ENCODE peak calls at places on chromosomes 13 and 19, in six cellular contexts. F, P, W, K, J and Q are unnamed samples.
A peak's percentile ranks its signal among the peaks of the same experiment; 100 is the strongest.

GRCh38 chr19:44875666-44876418 is 15.2 kb upstream of the TOMM40 start:
- DNase-seq in F (no peak), P (no peak), W (no peak), K (no peak), J (no peak), Q (no peak)

GRCh38 chr13:113145496-113145895 is 13.0 kb upstream of the PROZ start:
- DNase-seq in F (no peak), P (no peak), W (no peak), K (no peak), J (no peak), Q (no peak)

GRCh38 chr13:110471156-110471832 is 90.2 kb downstream of the RAB20 start:
- DNase-seq in F (no peak), P (no peak), W (no peak), K (no peak), J (no peak), Q (no peak)

GRCh38 chr19:48206402-48207093 is 36.1 kb downstream of the ZSWIM9 start:
- DNase-seq in F (no peak), P (no peak), W (no peak), K (no peak), J (no peak), Q (no peak)

GRCh38 chr13:72839831-72840426 is 58.0 kb downstream of the PIBF1 start:
- DNase-seq in F (peak; percentile 22), P (peak; percentile 47), W (no peak), K (peak; percentile 3), J (peak; percentile 56), Q (no peak)

GRCh38 chr13:36418022-36418805 is 14.1 kb upstream of the CCNA1 start:
- DNase-seq in F (no peak), P (no peak), W (no peak), K (peak; percentile 32), J (no peak), Q (no peak)

GRCh38 chr13:33401238-33401637 is 115.7 kb upstream of the STARD13 start:
- DNase-seq in F (no peak), P (no peak), W (no peak), K (no peak), J (no peak), Q (no peak)

GRCh38 chr13:96781141-96781540 is 213.1 kb downstream of the OXGR1 start:
- DNase-seq in F (no peak), P (no peak), W (no peak), K (no peak), J (no peak), Q (no peak)

GRCh38 chr13:28622286-28622685 is 36.6 kb upstream of the POMP start:
- DNase-seq in F (no peak), P (no peak), W (no peak), K (no peak), J (no peak), Q (no peak)

GRCh38 chr19:33456076-33456844 is 65.3 kb downstream of the PEPD start:
- DNase-seq in F (no peak), P (no peak), W (no peak), K (no peak), J (no peak), Q (no peak)

GRCh38 chr13:23547000-23547590 is 23.1 kb upstream of the TNFRSF19 start:
- DNase-seq in F (no peak), P (no peak), W (peak; percentile 19), K (no peak), J (no peak), Q (no peak)

GRCh38 chr13:95623141-95623540 is 21.4 kb downstream of the DZIP1 start:
- DNase-seq in F (no peak), P (no peak), W (no peak), K (no peak), J (no peak), Q (no peak)

GRCh38 chr19:29872224-29872731 is 60.5 kb downstream of the CCNE1 start:
- DNase-seq in F (peak; percentile 48), P (no peak), W (no peak), K (no peak), J (no peak), Q (no peak)

GRCh38 chr13:112457485-112457884 is 81.3 kb downstream of the SPACA7 start:
- DNase-seq in F (no peak), P (no peak), W (no peak), K (no peak), J (no peak), Q (no peak)

GRCh38 chr13:41827507-41828213 is 133.2 kb downstream of the VWA8 start:
- DNase-seq in F (no peak), P (peak; percentile 39), W (no peak), K (no peak), J (no peak), Q (no peak)

GRCh38 chr13:81987677-81988357 is 1646.9 kb upstream of the SPRY2 start:
- DNase-seq in F (no peak), P (no peak), W (no peak), K (no peak), J (no peak), Q (peak; percentile 75)

GRCh38 chr13:84137292-84137691 is 255.0 kb upstream of the SLITRK1 start:
- DNase-seq in F (no peak), P (no peak), W (no peak), K (peak; percentile 64), J (no peak), Q (no peak)

GRCh38 chr19:1624458-1624857 is 19.2 kb upstream of the UQCR11 start:
- DNase-seq in F (peak; percentile 71), P (peak; percentile 43), W (peak; percentile 49), K (no peak), J (peak; percentile 14), Q (peak; percentile 59)

GRCh38 chr19:36963262-36963661 is 47.1 kb downstream of the ZNF568 start:
- DNase-seq in F (no peak), P (no peak), W (no peak), K (no peak), J (no peak), Q (no peak)

GRCh38 chr13:23621316-23621645 is 51.1 kb downstream of the TNFRSF19 start:
- DNase-seq in F (no peak), P (no peak), W (no peak), K (no peak), J (peak; percentile 20), Q (no peak)

GRCh38 chr19:47848425-47848824 is 10.6 kb upstream of the TPRX2 start:
- DNase-seq in F (no peak), P (no peak), W (no peak), K (no peak), J (no peak), Q (no peak)

GRCh38 chr19:45213031-45213430 is 32.2 kb downstream of the EXOC3L2 start:
- DNase-seq in F (peak; percentile 52), P (no peak), W (no peak), K (no peak), J (no peak), Q (no peak)

GRCh38 chr19:54312011-54312410 is 955 bp downstream of the LILRA5 start:
- DNase-seq in F (no peak), P (no peak), W (no peak), K (no peak), J (no peak), Q (no peak)

GRCh38 chr13:39038569-39038898 is 278 bp downstream of the NHLRC3 start:
- DNase-seq in F (no peak), P (no peak), W (no peak), K (no peak), J (peak; percentile 17), Q (no peak)

GRCh38 chr13:35346494-35346893 is 130.0 kb downstream of the MAB21L1 start:
- DNase-seq in F (no peak), P (no peak), W (no peak), K (no peak), J (no peak), Q (no peak)

GRCh38 chr13:65901723-65902122 is 1328.4 kb downstream of the PCDH9 start:
- DNase-seq in F (no peak), P (no peak), W (no peak), K (no peak), J (no peak), Q (no peak)

GRCh38 chr19:34480971-34481821 is at the start of gene WTIP:
- DNase-seq in F (no peak), P (peak; percentile 18), W (no peak), K (no peak), J (peak; percentile 62), Q (peak; percentile 64)

GRCh38 chr13:50461189-50461588 is 382.3 kb downstream of the DLEU7 start:
- DNase-seq in F (no peak), P (no peak), W (no peak), K (no peak), J (no peak), Q (no peak)

GRCh38 chr19:33390120-33390907 is 16.8 kb downstream of the CEBPG start:
- DNase-seq in F (no peak), P (no peak), W (no peak), K (no peak), J (no peak), Q (no peak)

GRCh38 chr19:38949580-38950367 is 19.0 kb downstream of the MRPS12 start:
- DNase-seq in F (peak; percentile 52), P (no peak), W (peak; percentile 87), K (no peak), J (no peak), Q (peak; percentile 74)

GRCh38 chr19:54952591-54953344 is 5.4 kb upstream of the NLRP7 start:
- DNase-seq in F (no peak), P (no peak), W (no peak), K (no peak), J (no peak), Q (no peak)

DNA sequence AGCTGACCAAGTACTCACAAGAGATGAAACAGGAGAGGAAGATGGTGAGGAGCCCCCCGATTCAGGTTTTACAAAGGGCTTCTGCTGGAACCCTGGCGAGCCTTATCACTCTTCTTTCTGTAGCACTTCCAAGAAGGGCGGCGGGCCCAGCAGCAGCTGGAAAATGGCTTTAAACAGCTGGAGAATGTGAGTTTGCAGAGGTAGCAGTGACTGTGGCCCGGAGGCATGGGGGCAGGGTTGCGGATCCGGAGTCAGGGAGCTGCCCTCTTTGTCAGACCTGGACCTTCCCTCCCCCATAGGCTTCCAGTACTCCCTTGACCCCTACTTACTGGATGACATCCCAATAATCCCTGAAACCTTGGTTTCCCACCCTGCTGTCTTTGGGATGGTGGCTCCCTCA is 3.6 kb downstream of the TRIP10 start:
- DNase-seq in F (no peak), P (no peak), W (no peak), K (no peak), J (no peak), Q (no peak)
- H3K4me3 ChIP-seq in F (no peak overlapping the region), P (no peak overlapping the region), W (no peak overlapping the region), K (no peak overlapping the region), J (no peak overlapping the region), Q (peak overlapping the region; percentile 12)

DNA sequence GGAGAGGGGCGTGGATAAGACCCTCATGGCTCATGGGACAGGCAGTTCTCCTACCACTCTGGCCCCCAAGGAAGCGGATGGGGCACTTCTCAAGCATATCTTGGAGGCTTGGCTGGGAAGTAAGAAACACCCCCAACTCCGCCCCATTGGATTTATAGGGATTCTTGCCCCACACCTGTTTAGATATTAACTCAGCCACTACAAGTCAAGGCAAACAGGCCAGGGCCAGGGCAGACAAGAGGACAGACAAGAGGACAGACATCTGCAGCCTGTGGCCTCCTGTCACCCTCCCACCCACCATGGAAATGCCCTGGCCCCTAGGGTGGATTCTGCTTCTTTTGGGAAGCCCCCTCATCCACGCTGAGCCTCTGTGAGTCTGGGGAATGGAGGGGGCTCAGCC is 24.1 kb downstream of the RDH8 start:
- DNase-seq in F (no peak), P (no peak), W (no peak), K (no peak), J (no peak), Q (no peak)
- TF ChIP-seq YY1 in F (no peak), P (no peak), W (no peak), K (no peak), J (no peak), Q (no peak)

GRCh38 chr13:19737844-19738557 is 44.7 kb downstream of the PSPC1 start:
- DNase-seq in F (no peak), P (no peak), W (no peak), K (no peak), J (no peak), Q (no peak)
- TF ChIP-seq ZNF274 in F (no peak), P (no peak), W (no peak), K (no peak), J (no peak), Q (no peak)

GRCh38 chr13:99811067-99811715 is 160.4 kb downstream of the ZIC5 start:
- DNase-seq in F (no peak), P (no peak), W (no peak), K (no peak), J (no peak), Q (no peak)
- H3K4me3 ChIP-seq in F (no peak overlapping the region), P (no peak overlapping the region), W (no peak overlapping the region), K (no peak overlapping the region), J (no peak overlapping the region), Q (no peak overlapping the region)